ENCODE peak calls at places on chromosomes 12 and 14, in four cellular contexts. One of them, this sample, is unnamed.
A peak's percentile ranks its signal among the peaks of the same experiment; 100 is the strongest.

GRCh38 chr12:34400986-34401658 is 378.8 kb downstream of the ALG10 start:
- DNase-seq in GM10248: peak; percentile 0
- DNase-seq in MM.1S: no peak
- DNase-seq in HuH-7.5: no peak
- DNase-seq in this sample: no peak

GRCh38 chr12:96434107-96434506 is 33.9 kb upstream of the CDK17 start:
- DNase-seq in GM10248: peak; percentile 20
- DNase-seq in MM.1S: peak; percentile 91
- DNase-seq in HuH-7.5: no peak
- DNase-seq in this sample: no peak

GRCh38 chr14:39015360-39015961 is 87.6 kb downstream of the SEC23A start:
- DNase-seq in GM10248: peak; percentile 66
- DNase-seq in MM.1S: peak; percentile 46
- DNase-seq in HuH-7.5: no peak
- DNase-seq in this sample: peak; percentile 12

GRCh38 chr12:48311313-48311712 is 39.4 kb downstream of the ZNF641 start:
- DNase-seq in GM10248: no peak
- DNase-seq in MM.1S: no peak
- DNase-seq in HuH-7.5: no peak
- DNase-seq in this sample: no peak

GRCh38 chr14:46250113-46250703 is 401.4 kb downstream of the RPL10L start:
- DNase-seq in GM10248: no peak
- DNase-seq in MM.1S: no peak
- DNase-seq in HuH-7.5: no peak
- DNase-seq in this sample: peak; percentile 34

GRCh38 chr14:38951451-38951850 is 151.6 kb downstream of the SEC23A start:
- DNase-seq in GM10248: no peak
- DNase-seq in MM.1S: no peak
- DNase-seq in HuH-7.5: no peak
- DNase-seq in this sample: no peak

GRCh38 chr14:39243831-39244230 is 10.1 kb downstream of the MIA2 start:
- DNase-seq in GM10248: no peak
- DNase-seq in MM.1S: no peak
- DNase-seq in HuH-7.5: no peak
- DNase-seq in this sample: no peak

GRCh38 chr12:123034865-123035264 is 54.4 kb downstream of the ARL6IP4 start:
- DNase-seq in GM10248: no peak
- DNase-seq in MM.1S: no peak
- DNase-seq in HuH-7.5: no peak
- DNase-seq in this sample: peak; percentile 49

GRCh38 chr14:34053666-34054065 is 102.8 kb upstream of the EGLN3 start:
- DNase-seq in GM10248: no peak
- DNase-seq in MM.1S: no peak
- DNase-seq in HuH-7.5: no peak
- DNase-seq in this sample: no peak

GRCh38 chr12:53207042-53207441 is at the start of gene ITGB7:
- DNase-seq in GM10248: peak; percentile 80
- DNase-seq in MM.1S: peak; percentile 92
- DNase-seq in HuH-7.5: no peak
- DNase-seq in this sample: no peak

GRCh38 chr12:108768591-108769500 is 37.5 kb upstream of the CORO1C start:
- DNase-seq in GM10248: peak; percentile 66
- DNase-seq in MM.1S: peak; percentile 88
- DNase-seq in HuH-7.5: peak; percentile 70
- DNase-seq in this sample: no peak

GRCh38 chr12:128069359-128069997 is 197.5 kb upstream of the TMEM132C start:
- DNase-seq in GM10248: peak; percentile 34
- DNase-seq in MM.1S: peak; percentile 39
- DNase-seq in HuH-7.5: peak; percentile 22
- DNase-seq in this sample: peak; percentile 64

GRCh38 chr14:86035882-86036281 is 505.9 kb downstream of the FLRT2 start:
- DNase-seq in GM10248: peak; percentile 3
- DNase-seq in MM.1S: peak; percentile 14
- DNase-seq in HuH-7.5: peak; percentile 2
- DNase-seq in this sample: no peak

GRCh38 chr14:34190746-34191145 is 239.9 kb upstream of the EGLN3 start:
- DNase-seq in GM10248: no peak
- DNase-seq in MM.1S: no peak
- DNase-seq in HuH-7.5: no peak
- DNase-seq in this sample: no peak

GRCh38 chr14:59377991-59378720 is 87.0 kb downstream of the GPR135 start:
- DNase-seq in GM10248: no peak
- DNase-seq in MM.1S: no peak
- DNase-seq in HuH-7.5: no peak
- DNase-seq in this sample: no peak

GRCh38 chr12:6091786-6092566 is 32.5 kb downstream of the VWF start:
- DNase-seq in GM10248: no peak
- DNase-seq in MM.1S: no peak
- DNase-seq in HuH-7.5: no peak
- DNase-seq in this sample: no peak

GRCh38 chr12:47752552-47752951 is 6.1 kb downstream of the RAPGEF3 start:
- DNase-seq in GM10248: no peak
- DNase-seq in MM.1S: no peak
- DNase-seq in HuH-7.5: no peak
- DNase-seq in this sample: no peak

This sample was measured in kidney glomerular epithelial cell.